ENCODE peak calls at places on chromosome 1, in six cellular contexts. I is iPS DF 6.9, S is IMR-90, V is prostate gland, H is right cardiac atrium, C is ovary. F is an unnamed sample. For H3K4me1 and H3K27me3, the result is how much of the 10 kb centered on the place peaks cover.

GRCh38 chr1:150514913-150515327 is 632 bp upstream of the FALEC start:
- DNase-seq in I (no peak), S (no peak), V (no peak), H (no peak), C (no peak), F (no peak)

GRCh38 chr1:165129568-165130164 is 226.8 kb downstream of the LMX1A start:
- DNase-seq in I (peak), S (peak), V (peak), H (peak), C (no peak), F (no peak)

GRCh38 chr1:66339944-66340343 is 194.0 kb upstream of the SGIP1 start:
- DNase-seq in I (no peak), S (no peak), V (no peak), H (no peak), C (no peak), F (no peak)

GRCh38 chr1:245266105-245266504 is 111.3 kb downstream of the KIF26B start:
- DNase-seq in I (no peak), S (no peak), V (no peak), H (no peak), C (no peak), F (no peak)

GRCh38 chr1:23555225-23555801 is 4.0 kb downstream of the ID3 start:
- DNase-seq in I (no peak), S (peak), V (no peak), H (peak), C (peak), F (no peak)

GRCh38 chr1:116820362-116820761 is 66.1 kb downstream of the CD2 start:
- DNase-seq in I (no peak), S (peak), V (no peak), H (peak), C (peak), F (no peak)

GRCh38 chr1:4018721-4019521 is 118.8 kb upstream of the C1orf174 start:
- DNase-seq in I (no peak), S (no peak), V (no peak), H (no peak), C (no peak), F (no peak)

GRCh38 chr1:21894034-21894881 is 42.9 kb downstream of the HSPG2 start:
- DNase-seq in I (no peak), S (no peak), V (no peak), H (peak), C (no peak), F (no peak)

GRCh38 chr1:55213885-55214213 is 1.3 kb downstream of the USP24 start:
- DNase-seq in I (no peak), S (no peak), V (no peak), H (no peak), C (no peak), F (no peak)
- H3K4me1 ChIP-seq in I (under half), S (under half), V (under half), H (under half), C (under half), F (half or more)

GRCh38 chr1:25106981-25107642 is 125.2 kb downstream of the SYF2 start:
- DNase-seq in I (no peak), S (no peak), V (no peak), H (no peak), C (no peak), F (no peak)
- H3K27me3 ChIP-seq in I (under half), S (under half), V (under half), H (under half), C (under half), F (under half)

GRCh38 chr1:51237714-51238403 is 1.8 kb downstream of the RNF11 start:
- DNase-seq in I (no peak), S (peak), V (peak), H (no peak), C (no peak), F (no peak)
- H3K4me1 ChIP-seq in I (under half), S (under half), V (under half), H (under half), C (under half), F (under half)

GRCh38 chr1:211547710-211548109 is 31.3 kb downstream of the SLC30A1 start:
- DNase-seq in I (no peak), S (no peak), V (no peak), H (no peak), C (no peak), F (no peak)

GRCh38 chr1:211551628-211552465 is 27.1 kb downstream of the SLC30A1 start:
- DNase-seq in I (no peak), S (peak), V (peak), H (no peak), C (no peak), F (no peak)

GRCh38 chr1:211548321-211549091 is 30.5 kb downstream of the SLC30A1 start:
- DNase-seq in I (no peak), S (no peak), V (no peak), H (no peak), C (no peak), F (no peak)

GRCh38 chr1:211546543-211546942 is 32.4 kb downstream of the SLC30A1 start:
- DNase-seq in I (no peak), S (no peak), V (no peak), H (no peak), C (no peak), F (no peak)

DNA sequence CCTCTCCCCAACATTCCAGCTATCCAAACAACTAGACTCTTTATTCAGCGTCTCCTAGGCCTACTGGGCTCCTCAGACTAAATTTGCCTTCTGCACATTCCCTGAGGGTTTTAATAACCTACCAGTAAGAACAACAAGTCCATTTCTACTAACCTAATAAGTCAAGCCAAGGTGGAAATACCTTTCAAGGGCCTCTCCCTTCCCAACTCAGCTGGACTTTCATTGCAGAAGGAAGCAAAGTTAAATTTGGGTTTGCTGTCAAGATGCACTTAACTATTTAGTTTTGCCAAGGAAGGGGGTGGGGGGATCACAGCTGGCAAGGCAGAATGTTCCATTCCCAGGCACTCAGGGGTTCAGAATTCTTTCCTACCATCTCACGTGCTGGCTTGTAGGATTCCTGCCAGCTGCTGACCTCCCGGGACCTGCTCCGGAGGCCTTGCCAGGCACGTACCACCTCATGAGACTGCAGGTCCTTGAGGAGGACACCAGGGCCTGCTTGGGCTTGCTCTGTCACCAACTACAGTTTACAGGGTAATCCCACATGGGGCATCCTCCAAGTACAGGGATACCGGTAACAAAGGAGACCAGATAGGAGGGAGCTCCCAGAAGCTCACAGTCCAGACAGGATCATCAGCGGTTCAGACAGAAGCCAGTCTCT is 29.7 kb downstream of the SLC30A1 start:
- DNase-seq in I (no peak), S (no peak), V (peak), H (peak), C (no peak), F (no peak)
- H3K27me3 ChIP-seq in I (under half), S (under half), V (under half), H (under half), C (under half), F (under half)

DNA sequence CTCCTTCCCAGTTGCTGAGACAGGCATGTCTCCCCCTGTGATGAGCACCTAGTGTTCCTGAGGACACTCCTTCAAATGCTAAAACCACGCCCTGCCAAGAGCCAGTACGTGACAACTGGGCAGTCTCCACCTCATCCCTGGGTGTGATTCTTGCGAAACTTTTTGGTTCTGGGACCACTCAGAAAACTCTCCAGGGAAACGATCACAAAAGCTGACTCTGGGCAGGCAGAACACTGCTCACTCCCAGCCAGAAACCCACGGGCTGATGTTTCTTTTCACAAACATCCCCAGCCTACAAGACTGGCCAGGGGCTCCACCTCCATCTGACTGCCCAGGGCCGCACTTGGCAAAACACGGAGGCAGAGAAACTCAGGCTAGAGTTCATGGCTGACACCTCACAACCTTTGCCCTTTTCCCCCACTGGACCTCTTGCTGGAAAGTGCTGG is 24.4 kb downstream of the DHRS3 start:
- DNase-seq in I (no peak), S (peak), V (peak), H (peak), C (peak), F (no peak)
- H3K4me1 ChIP-seq in I (under half), S (under half), V (under half), H (under half), C (under half), F (half or more)

GRCh38 chr1:109467301-109467777 is 993 bp downstream of the SYPL2 start:
- DNase-seq in I (no peak), S (no peak), V (no peak), H (no peak), C (no peak), F (no peak)
- H3K27me3 ChIP-seq in I (under half), S (half or more), V (under half), H (under half), C (under half), F (under half)